ENCODE peak calls at places on chromosomes 1 and 21, in eight cellular contexts. O is uterus; A is effector memory CD4-positive, alpha-beta T cell; E is left ventricle myocardium inferior; V is caudate nucleus; J is aorta; I is Karpas-422; Z is tibial nerve. H is an unnamed sample.

GRCh38 chr1:95326023-95326422 is 92.0 kb downstream of the RWDD3 start:
- DNase-seq in I (no peak), J (no peak), Z (no peak), A (no peak), O (no peak), E (no peak), V (no peak), H (no peak)

GRCh38 chr1:155207578-155208405 is at the start of gene THBS3:
- DNase-seq in Z (no peak), E (peak), A (no peak), I (peak), O (peak), J (peak), V (peak), H (peak)

GRCh38 chr1:246907472-246907871 is 24.3 kb downstream of the AHCTF1 start:
- DNase-seq in Z (no peak), J (no peak), O (no peak), E (no peak), V (peak), I (peak), A (no peak), H (no peak)

GRCh38 chr1:76901158-76901767 is 34.0 kb downstream of the ST6GALNAC5 start:
- DNase-seq in V (no peak), Z (no peak), E (no peak), I (peak), J (no peak), A (no peak), O (no peak), H (peak)

GRCh38 chr1:173249349-173249748 is 42.2 kb upstream of the TNFSF4 start:
- DNase-seq in A (no peak), I (no peak), E (no peak), V (no peak), Z (no peak), J (no peak), O (no peak), H (no peak)

GRCh38 chr1:101112051-101112770 is 86.6 kb upstream of the DPH5 start:
- DNase-seq in A (peak), E (peak), O (peak), Z (no peak), I (peak), V (no peak), J (peak), H (no peak)

GRCh38 chr1:101506541-101507164 is 269.8 kb downstream of the S1PR1 start:
- DNase-seq in I (peak), J (no peak), A (no peak), Z (no peak), O (no peak), E (no peak), V (no peak), H (no peak)

GRCh38 chr1:53526451-53527101 is 67.4 kb downstream of the DMRTB1 start:
- DNase-seq in Z (peak), J (peak), E (peak), O (peak), V (no peak), I (no peak), A (no peak), H (no peak)

GRCh38 chr1:180230416-180230790 is 339 bp downstream of the LHX4 start:
- DNase-seq in E (no peak), Z (no peak), I (no peak), J (no peak), O (no peak), A (no peak), V (no peak), H (no peak)

GRCh38 chr1:232987046-232987445 is 36.6 kb downstream of the NTPCR start:
- DNase-seq in E (no peak), O (no peak), A (no peak), Z (no peak), V (no peak), I (no peak), J (no peak), H (no peak)

GRCh38 chr21:25925936-25926335 is 191.2 kb downstream of the GABPA start:
- DNase-seq in Z (no peak), J (no peak), A (no peak), I (no peak), V (no peak), E (no peak), O (peak), H (no peak)

GRCh38 chr1:2050793-2051682 is 827 bp downstream of the PRKCZ start:
- DNase-seq in V (no peak), Z (no peak), E (no peak), I (no peak), A (no peak), J (no peak), O (no peak), H (no peak)

GRCh38 chr1:15506831-15507230 is 17.2 kb downstream of the CASP9 start:
- DNase-seq in O (no peak), A (no peak), E (no peak), I (no peak), V (no peak), Z (no peak), J (no peak), H (no peak)

GRCh38 chr21:38088916-38089762 is 167.7 kb upstream of the KCNJ15 start:
- DNase-seq in I (no peak), J (no peak), O (no peak), Z (no peak), V (no peak), A (no peak), E (no peak), H (no peak)

GRCh38 chr1:167127661-167128060 is 33.8 kb downstream of the STYXL2 start:
- DNase-seq in V (no peak), E (no peak), Z (no peak), O (no peak), J (no peak), A (no peak), I (no peak), H (no peak)

GRCh38 chr1:26745191-26745590 is 42.6 kb upstream of the PIGV start:
- DNase-seq in J (no peak), I (no peak), A (no peak), E (no peak), Z (no peak), V (no peak), O (no peak), H (no peak)

GRCh38 chr1:21924503-21925005 is 12.6 kb downstream of the HSPG2 start:
- DNase-seq in V (no peak), I (no peak), J (no peak), A (no peak), E (no peak), Z (no peak), O (peak), H (no peak)

GRCh38 chr1:54714881-54715492 is 674 bp upstream of the TTC4 start:
- DNase-seq in I (no peak), V (no peak), E (no peak), J (no peak), O (no peak), A (no peak), Z (no peak), H (no peak)

GRCh38 chr1:114319480-114319879 is 165.8 kb upstream of the SYT6 start:
- DNase-seq in A (no peak), E (no peak), Z (no peak), O (no peak), V (no peak), J (no peak), I (no peak), H (no peak)

GRCh38 chr1:221829327-221830011 is 87.6 kb upstream of the DUSP10 start:
- DNase-seq in O (no peak), A (peak), J (no peak), I (no peak), E (no peak), V (no peak), Z (no peak), H (no peak)

GRCh38 chr1:40438391-40439015 is 11.8 kb upstream of the ZFP69B start:
- DNase-seq in V (no peak), A (no peak), E (no peak), J (no peak), I (peak), O (no peak), Z (no peak), H (no peak)

GRCh38 chr1:162406811-162407210 is 5.1 kb downstream of the SH2D1B start:
- DNase-seq in V (no peak), E (no peak), Z (no peak), I (no peak), O (no peak), J (no peak), A (no peak), H (no peak)

GRCh38 chr1:172476218-172476811 is 32.4 kb upstream of the PIGC start:
- DNase-seq in Z (no peak), O (no peak), J (no peak), I (no peak), V (no peak), E (no peak), A (no peak), H (no peak)

GRCh38 chr1:14111121-14111520 is 411.1 kb downstream of the PRDM2 start:
- DNase-seq in J (no peak), O (no peak), A (no peak), V (no peak), E (no peak), Z (no peak), I (no peak), H (no peak)

GRCh38 chr1:217244946-217245345 is 385.9 kb downstream of the GPATCH2 start:
- DNase-seq in E (no peak), V (no peak), O (no peak), J (no peak), I (no peak), A (no peak), Z (no peak), H (no peak)

GRCh38 chr1:168288311-168289052 is 7.8 kb downstream of the TBX19 start:
- DNase-seq in V (no peak), J (no peak), A (no peak), I (no peak), Z (no peak), O (no peak), E (no peak), H (no peak)

GRCh38 chr1:117188268-117189108 is 22.2 kb downstream of the VTCN1 start:
- DNase-seq in O (no peak), J (no peak), E (no peak), Z (no peak), I (no peak), V (no peak), A (no peak), H (no peak)

GRCh38 chr1:161913482-161914140 is 110.1 kb downstream of the OLFML2B start:
- DNase-seq in O (no peak), A (no peak), J (no peak), E (no peak), V (no peak), Z (no peak), I (no peak), H (no peak)

GRCh38 chr1:38835230-38835827 is 24.2 kb downstream of the RRAGC start:
- DNase-seq in V (peak), Z (no peak), I (peak), E (no peak), J (no peak), O (peak), A (no peak), H (no peak)

GRCh38 chr1:29501227-29501976 is 265.1 kb downstream of the PTPRU start:
- DNase-seq in A (no peak), V (no peak), I (no peak), Z (no peak), J (no peak), O (no peak), E (no peak), H (no peak)

GRCh38 chr1:192807221-192807967 is 1.4 kb upstream of the RGS2 start:
- DNase-seq in Z (no peak), I (peak), V (no peak), O (no peak), J (no peak), A (no peak), E (no peak), H (no peak)

GRCh38 chr1:184649500-184649899 is 105.2 kb downstream of the EDEM3 start:
- DNase-seq in Z (no peak), A (no peak), E (no peak), I (peak), J (no peak), V (no peak), O (no peak), H (no peak)

GRCh38 chr1:225962440-225962975 is 21.5 kb upstream of the LEFTY2 start:
- DNase-seq in O (peak), A (peak), E (peak), I (peak), Z (no peak), J (peak), V (no peak), H (no peak)

GRCh38 chr21:27380303-27380702 is 413.4 kb upstream of the ADAMTS5 start:
- DNase-seq in J (no peak), Z (no peak), E (no peak), I (no peak), A (no peak), V (no peak), O (no peak), H (no peak)

GRCh38 chr1:68232354-68233148 is at the start of gene WLS:
- DNase-seq in E (peak), A (no peak), Z (peak), J (peak), I (no peak), V (peak), O (peak), H (peak)
- H3K27ac ChIP-seq in E (peak), A (no peak), Z (peak), J (no peak), I (no peak), V (peak), O (peak), H (peak)

GRCh38 chr1:23594927-23595353 is 35.6 kb upstream of the ID3 start:
- DNase-seq in V (no peak), Z (no peak), J (no peak), I (peak), O (no peak), A (no peak), E (no peak), H (no peak)
- H3K27ac ChIP-seq in V (no peak), Z (no peak), J (no peak), I (peak), O (no peak), A (no peak), E (no peak), H (no peak)

DNA sequence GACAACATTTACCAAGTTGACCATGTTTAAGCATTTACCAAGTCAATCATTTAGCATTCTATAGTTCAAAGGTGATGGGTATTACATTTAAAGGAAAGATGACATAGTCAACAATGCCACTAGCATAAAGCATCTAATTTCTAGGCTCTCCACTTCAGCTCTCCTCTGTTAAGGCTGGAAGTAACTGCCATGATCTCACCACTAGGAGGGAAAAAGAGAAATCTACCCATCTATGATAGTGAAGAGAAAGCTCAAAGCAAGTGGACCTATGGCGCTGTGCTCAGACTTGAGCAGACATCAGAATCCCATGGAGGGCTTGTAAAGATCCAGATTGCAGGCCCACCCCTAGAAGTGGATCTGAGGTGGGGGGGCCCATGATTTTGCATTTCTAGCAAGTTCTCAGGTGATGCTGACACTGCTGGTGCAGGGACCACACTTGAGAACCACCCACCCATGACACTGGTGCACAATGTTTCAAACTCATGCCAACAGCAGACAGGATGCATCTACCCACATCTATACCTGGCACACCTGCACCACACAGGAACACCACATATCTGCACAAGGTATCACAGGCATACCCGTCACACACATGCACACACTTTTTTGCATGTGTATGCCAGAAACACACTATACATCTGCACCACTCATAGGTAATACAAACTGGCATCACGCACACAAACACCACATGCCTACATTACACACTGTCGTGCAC is 392.9 kb upstream of the RUNX1 start:
- DNase-seq in J (no peak), I (no peak), A (no peak), E (no peak), V (no peak), Z (no peak), O (no peak), H (no peak)
- H3K27ac ChIP-seq in J (no peak), I (no peak), A (no peak), E (no peak), V (no peak), Z (no peak), O (no peak), H (no peak)

DNA sequence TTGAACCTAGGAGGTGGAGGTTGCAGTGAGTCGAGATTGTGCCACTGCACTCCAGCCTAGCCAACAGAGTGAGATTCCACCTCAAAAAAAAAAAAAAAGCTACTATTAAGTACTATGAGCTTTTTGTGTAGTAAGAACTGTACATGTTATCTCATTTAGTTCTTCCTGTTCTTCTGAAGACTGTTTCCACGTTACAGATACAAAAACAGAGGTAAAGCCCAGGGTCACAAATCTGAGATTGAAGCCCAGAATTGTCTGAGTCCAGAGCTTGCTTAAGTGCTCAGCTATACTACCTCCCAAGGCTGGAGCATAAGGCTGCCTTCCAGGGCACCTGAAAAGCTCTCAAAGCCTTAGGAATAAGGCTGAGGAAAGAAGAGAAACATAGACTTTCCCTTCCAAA is 2.9 kb downstream of the FABP3 start:
- DNase-seq in I (no peak), A (no peak), J (no peak), V (no peak), O (no peak), Z (no peak), E (no peak), H (no peak)
- H3K27ac ChIP-seq in I (no peak), A (no peak), J (no peak), V (no peak), O (no peak), Z (no peak), E (peak), H (no peak)

GRCh38 chr1:12016182-12016581 is 3.1 kb upstream of the MIIP start:
- DNase-seq in Z (no peak), I (no peak), J (no peak), E (no peak), V (no peak), O (no peak), A (no peak), H (no peak)
- H3K27ac ChIP-seq in Z (no peak), I (no peak), J (no peak), E (no peak), V (no peak), O (no peak), A (no peak), H (no peak)

GRCh38 chr1:9350011-9350907 is 57.6 kb downstream of the SPSB1 start:
- DNase-seq in A (no peak), E (peak), Z (no peak), O (no peak), I (no peak), J (peak), V (no peak), H (no peak)
- H3K27ac ChIP-seq in A (no peak), E (peak), Z (no peak), O (no peak), I (no peak), J (no peak), V (no peak), H (peak)

DNA sequence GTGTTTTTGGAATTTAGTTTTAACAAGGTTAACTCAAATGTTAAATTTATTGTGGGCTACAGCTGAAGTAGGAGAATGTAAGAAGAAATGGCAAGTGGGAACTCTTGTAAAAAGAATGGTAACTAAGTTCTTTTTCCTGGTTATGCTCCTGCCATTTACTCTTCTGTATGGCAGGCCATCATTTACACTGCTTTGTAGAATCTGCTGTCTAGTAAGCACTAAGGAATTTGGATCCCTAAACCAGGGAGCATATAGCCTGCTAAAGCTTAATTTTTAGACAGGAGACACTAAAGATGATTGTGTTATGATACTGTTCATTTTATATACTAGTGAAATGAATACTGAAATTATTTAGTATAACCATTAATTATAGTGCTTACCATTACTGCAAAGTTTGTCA is 85.3 kb downstream of the CAMTA1 start:
- DNase-seq in O (no peak), Z (no peak), A (no peak), J (no peak), V (no peak), I (no peak), E (no peak), H (no peak)
- H3K27ac ChIP-seq in O (no peak), Z (peak), A (no peak), J (no peak), V (peak), I (no peak), E (no peak), H (no peak)

DNA sequence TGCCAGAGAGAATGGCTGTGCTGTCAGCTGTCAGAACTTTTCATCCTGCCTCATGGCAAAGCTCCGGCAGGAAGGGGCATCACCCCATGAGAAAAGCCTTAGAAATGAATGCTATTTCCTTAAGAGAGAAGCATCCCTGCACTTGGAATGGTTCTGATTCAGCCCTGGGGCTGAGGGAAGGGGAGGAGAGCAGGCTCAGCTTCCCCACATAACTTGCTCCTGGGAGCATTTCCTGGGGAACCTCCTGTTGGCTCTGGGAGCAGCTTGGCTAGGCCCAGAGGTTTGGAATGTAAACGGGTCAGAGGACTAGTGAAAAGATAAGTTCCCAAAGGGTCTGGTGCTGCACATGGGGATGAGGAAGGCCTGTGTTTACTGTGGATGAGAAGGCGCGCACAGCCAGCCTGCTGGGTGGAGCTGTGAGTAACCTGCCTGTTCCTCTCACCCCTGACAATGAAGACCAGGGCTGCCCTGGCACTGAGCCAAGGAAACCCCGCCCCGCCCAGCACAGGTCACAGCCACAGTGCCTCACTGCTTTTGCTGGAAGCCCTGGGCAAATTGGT is 5.0 kb downstream of the PRELP start:
- DNase-seq in E (peak), J (peak), Z (no peak), A (peak), O (peak), I (peak), V (no peak), H (no peak)
- H3K27ac ChIP-seq in E (peak), J (peak), Z (peak), A (no peak), O (peak), I (no peak), V (peak), H (no peak)

GRCh38 chr1:230058619-230059018 is 8.4 kb upstream of the GALNT2 start:
- DNase-seq in O (no peak), J (no peak), E (no peak), Z (no peak), V (no peak), A (no peak), I (no peak), H (no peak)
- H3K27ac ChIP-seq in O (no peak), J (no peak), E (no peak), Z (no peak), V (no peak), A (no peak), I (no peak), H (no peak)

DNA sequence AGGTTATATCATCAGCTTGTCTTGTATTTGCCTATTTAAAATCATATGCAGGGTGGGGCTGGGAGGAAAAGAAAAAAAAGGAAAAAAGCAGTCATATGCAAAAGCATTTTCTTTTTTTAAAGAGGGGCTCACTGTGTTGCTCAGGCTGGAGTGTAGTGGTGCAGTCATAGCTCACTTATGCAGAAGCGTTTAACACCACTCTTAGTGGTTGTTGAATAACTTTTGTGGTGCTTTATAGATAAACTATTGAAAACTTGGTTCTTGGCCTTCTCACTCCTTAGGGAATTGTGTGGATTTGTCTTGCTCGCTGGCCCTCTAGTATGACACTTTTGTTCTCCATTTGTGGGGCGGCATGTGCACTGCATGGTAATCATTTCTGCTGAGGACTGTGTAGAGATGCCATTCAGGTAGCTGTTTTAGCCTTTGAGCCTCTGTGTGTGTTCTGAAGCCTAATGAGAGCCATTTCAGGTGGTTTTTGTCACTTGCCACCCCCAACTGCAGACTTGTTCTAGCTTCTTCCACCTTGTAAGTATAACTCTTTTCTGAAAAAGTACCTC is 77.8 kb downstream of the KIF1B start:
- DNase-seq in A (no peak), O (no peak), I (peak), V (no peak), Z (no peak), E (no peak), J (no peak), H (no peak)
- H3K27ac ChIP-seq in A (no peak), O (no peak), I (no peak), V (peak), Z (no peak), E (peak), J (peak), H (peak)